ENCODE peak calls at places on chromosomes 3 and 15, in four cellular contexts. One of them, this sample, is unnamed.
A peak's percentile ranks its signal among the peaks of the same experiment; 100 is the strongest.

GRCh38 chr3:13026534-13026933 is 46.7 kb downstream of the IQSEC1 start:
- DNase-seq in astrocyte of the spinal cord: no peak
- DNase-seq in astrocyte: no peak
- DNase-seq in fibroblast of lung: no peak
- DNase-seq in this sample: no peak

GRCh38 chr3:88807471-88808090 is 299.8 kb upstream of the EPHA3 start:
- DNase-seq in astrocyte: peak; percentile 78
- DNase-seq in astrocyte of the spinal cord: peak; percentile 73
- DNase-seq in fibroblast of lung: peak; percentile 78
- DNase-seq in this sample: peak; percentile 77

GRCh38 chr3:29649815-29650547 is 369.1 kb downstream of the RBMS3 start:
- DNase-seq in astrocyte: peak; percentile 28
- DNase-seq in astrocyte of the spinal cord: peak; percentile 72
- DNase-seq in fibroblast of lung: peak; percentile 17
- DNase-seq in this sample: peak; percentile 18

GRCh38 chr15:69060744-69061143 is 46.2 kb downstream of the NOX5 start:
- DNase-seq in astrocyte of the spinal cord: no peak
- DNase-seq in astrocyte: no peak
- DNase-seq in fibroblast of lung: no peak
- DNase-seq in this sample: no peak

GRCh38 chr3:191376742-191377141 is 46.4 kb upstream of the UTS2B start:
- DNase-seq in fibroblast of lung: peak; percentile 80
- DNase-seq in astrocyte of the spinal cord: peak; percentile 82
- DNase-seq in astrocyte: peak; percentile 67
- DNase-seq in this sample: peak; percentile 80

GRCh38 chr3:141278196-141279073 is 46.8 kb downstream of the PXYLP1 start:
- DNase-seq in astrocyte: no peak
- DNase-seq in astrocyte of the spinal cord: peak; percentile 22
- DNase-seq in fibroblast of lung: peak; percentile 25
- DNase-seq in this sample: peak; percentile 53

GRCh38 chr3:53643757-53644156 is 149.3 kb downstream of the CACNA1D start:
- DNase-seq in fibroblast of lung: no peak
- DNase-seq in astrocyte: no peak
- DNase-seq in astrocyte of the spinal cord: no peak
- DNase-seq in this sample: no peak

GRCh38 chr3:129942296-129942695 is 32.2 kb upstream of the TRH start:
- DNase-seq in astrocyte: peak; percentile 19
- DNase-seq in fibroblast of lung: peak; percentile 55
- DNase-seq in astrocyte of the spinal cord: peak; percentile 44
- DNase-seq in this sample: peak; percentile 48

GRCh38 chr15:77541421-77542181 is 91.1 kb downstream of the LINGO1 start:
- DNase-seq in fibroblast of lung: peak; percentile 23
- DNase-seq in astrocyte: no peak
- DNase-seq in astrocyte of the spinal cord: peak; percentile 11
- DNase-seq in this sample: peak; percentile 76

GRCh38 chr3:170162630-170163029 is 18.9 kb downstream of the PHC3 start:
- DNase-seq in astrocyte of the spinal cord: no peak
- DNase-seq in astrocyte: peak; percentile 66
- DNase-seq in fibroblast of lung: no peak
- DNase-seq in this sample: peak; percentile 31

GRCh38 chr3:13493867-13494441 is 13.8 kb downstream of the HDAC11 start:
- DNase-seq in astrocyte of the spinal cord: no peak
- DNase-seq in astrocyte: no peak
- DNase-seq in fibroblast of lung: no peak
- DNase-seq in this sample: no peak

GRCh38 chr15:57662091-57662744 is 44.3 kb upstream of the POLR2M start:
- DNase-seq in astrocyte of the spinal cord: no peak
- DNase-seq in astrocyte: no peak
- DNase-seq in fibroblast of lung: no peak
- DNase-seq in this sample: no peak

GRCh38 chr3:69675773-69676660 is 63.2 kb upstream of the MITF start:
- DNase-seq in fibroblast of lung: no peak
- DNase-seq in astrocyte of the spinal cord: no peak
- DNase-seq in astrocyte: no peak
- DNase-seq in this sample: no peak

GRCh38 chr15:30030350-30030749 is 52.4 kb upstream of the GOLGA8J start:
- DNase-seq in fibroblast of lung: no peak
- DNase-seq in astrocyte of the spinal cord: no peak
- DNase-seq in astrocyte: no peak
- DNase-seq in this sample: no peak

GRCh38 chr15:60793656-60794055 is 314.7 kb upstream of the ICE2 start:
- DNase-seq in astrocyte: no peak
- DNase-seq in fibroblast of lung: no peak
- DNase-seq in astrocyte of the spinal cord: no peak
- DNase-seq in this sample: no peak

GRCh38 chr3:139630532-139630931 is 47.2 kb downstream of the NMNAT3 start:
- DNase-seq in astrocyte: no peak
- DNase-seq in astrocyte of the spinal cord: no peak
- DNase-seq in fibroblast of lung: no peak
- DNase-seq in this sample: no peak
- H3K4me3 ChIP-seq in astrocyte: no peak overlapping the region
- H3K4me3 ChIP-seq in astrocyte of the spinal cord: no peak overlapping the region
- H3K4me3 ChIP-seq in fibroblast of lung: no peak overlapping the region
- H3K4me3 ChIP-seq in this sample: no peak overlapping the region

GRCh38 chr3:40166997-40167396 is 142.5 kb upstream of the EIF1B start:
- DNase-seq in fibroblast of lung: no peak
- DNase-seq in astrocyte: no peak
- DNase-seq in astrocyte of the spinal cord: no peak
- DNase-seq in this sample: no peak
- TF ChIP-seq CTCF in fibroblast of lung: no peak
- TF ChIP-seq CTCF in astrocyte: no peak
- TF ChIP-seq CTCF in astrocyte of the spinal cord: no peak
- TF ChIP-seq CTCF in this sample: no peak

GRCh38 chr3:71304684-71305083 is 278.8 kb downstream of the FOXP1 start:
- DNase-seq in fibroblast of lung: peak; percentile 82
- DNase-seq in astrocyte: peak; percentile 31
- DNase-seq in astrocyte of the spinal cord: peak; percentile 71
- DNase-seq in this sample: no peak

GRCh38 chr3:71302604-71303003 is 280.9 kb downstream of the FOXP1 start:
- DNase-seq in astrocyte: no peak
- DNase-seq in fibroblast of lung: no peak
- DNase-seq in astrocyte of the spinal cord: no peak
- DNase-seq in this sample: no peak

GRCh38 chr3:71305246-71306206 is 278.0 kb downstream of the FOXP1 start:
- DNase-seq in astrocyte of the spinal cord: peak; percentile 62
- DNase-seq in fibroblast of lung: peak; percentile 38
- DNase-seq in astrocyte: peak; percentile 55
- DNase-seq in this sample: no peak

GRCh38 chr3:71304261-71304646 is 279.3 kb downstream of the FOXP1 start:
- DNase-seq in astrocyte of the spinal cord: no peak
- DNase-seq in astrocyte: no peak
- DNase-seq in fibroblast of lung: no peak
- DNase-seq in this sample: no peak

DNA sequence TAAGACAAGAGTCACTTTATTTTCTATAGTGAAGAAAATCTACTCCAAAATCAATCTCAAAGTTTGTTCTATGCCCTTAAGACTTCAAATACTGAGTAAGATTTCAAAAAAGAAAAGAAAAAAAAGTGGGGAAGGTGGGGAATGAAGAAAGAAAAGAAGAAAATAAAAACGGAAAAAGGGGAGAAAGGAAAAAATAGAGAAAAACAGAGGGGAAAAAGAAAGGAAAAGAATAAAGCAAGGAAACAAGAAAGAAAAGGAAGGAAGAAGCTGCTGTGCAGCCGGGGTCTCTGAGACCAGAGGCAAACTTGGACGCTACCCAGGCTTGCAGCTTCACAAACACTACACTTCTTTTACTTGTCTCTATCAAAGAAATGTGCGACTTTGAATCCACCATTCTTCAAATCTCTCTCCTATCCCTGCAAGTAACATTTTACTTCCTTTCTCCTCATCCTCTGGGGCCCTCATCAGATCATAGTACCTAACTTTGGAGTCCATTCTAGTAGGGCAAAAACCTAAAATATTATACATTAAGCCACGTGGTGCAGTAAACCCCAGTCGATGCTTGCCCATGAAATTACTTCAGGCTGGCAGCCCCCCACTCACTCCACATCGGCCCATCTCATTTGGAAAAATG is 279.8 kb downstream of the FOXP1 start:
- DNase-seq in astrocyte of the spinal cord: no peak
- DNase-seq in fibroblast of lung: peak; percentile 14
- DNase-seq in astrocyte: no peak
- DNase-seq in this sample: no peak
- H3K4me3 ChIP-seq in astrocyte of the spinal cord: no peak overlapping the region
- H3K4me3 ChIP-seq in fibroblast of lung: no peak overlapping the region
- H3K4me3 ChIP-seq in astrocyte: peak overlapping the region; percentile 56
- H3K4me3 ChIP-seq in this sample: no peak overlapping the region

GRCh38 chr3:119388577-119388976 is 74.8 kb downstream of the TMEM39A start:
- DNase-seq in fibroblast of lung: peak; percentile 8
- DNase-seq in astrocyte of the spinal cord: no peak
- DNase-seq in astrocyte: no peak
- DNase-seq in this sample: no peak
- TF ChIP-seq CTCF in fibroblast of lung: peak; percentile 18
- TF ChIP-seq CTCF in astrocyte of the spinal cord: peak; percentile 23
- TF ChIP-seq CTCF in astrocyte: no peak
- TF ChIP-seq CTCF in this sample: no peak

GRCh38 chr15:72992733-72993321 is 59.4 kb upstream of the NEO1 start:
- DNase-seq in fibroblast of lung: no peak
- DNase-seq in astrocyte of the spinal cord: no peak
- DNase-seq in astrocyte: peak; percentile 12
- DNase-seq in this sample: peak; percentile 28
- H3K4me3 ChIP-seq in fibroblast of lung: no peak overlapping the region
- H3K4me3 ChIP-seq in astrocyte of the spinal cord: no peak overlapping the region
- H3K4me3 ChIP-seq in astrocyte: no peak overlapping the region
- H3K4me3 ChIP-seq in this sample: no peak overlapping the region

GRCh38 chr3:126678691-126679317 is 23.9 kb upstream of the TXNRD3 start:
- DNase-seq in astrocyte: no peak
- DNase-seq in fibroblast of lung: no peak
- DNase-seq in astrocyte of the spinal cord: no peak
- DNase-seq in this sample: no peak
- TF ChIP-seq CTCF in astrocyte: no peak
- TF ChIP-seq CTCF in fibroblast of lung: no peak
- TF ChIP-seq CTCF in astrocyte of the spinal cord: no peak
- TF ChIP-seq CTCF in this sample: no peak

GRCh38 chr3:32820430-32820829 is 2.6 kb downstream of the TRIM71 start:
- DNase-seq in astrocyte of the spinal cord: no peak
- DNase-seq in fibroblast of lung: no peak
- DNase-seq in astrocyte: no peak
- DNase-seq in this sample: no peak

GRCh38 chr3:32822609-32823498 is 5.1 kb downstream of the TRIM71 start:
- DNase-seq in fibroblast of lung: no peak
- DNase-seq in astrocyte: no peak
- DNase-seq in astrocyte of the spinal cord: no peak
- DNase-seq in this sample: no peak

GRCh38 chr3:32819581-32820348 is 2.0 kb downstream of the TRIM71 start:
- DNase-seq in fibroblast of lung: no peak
- DNase-seq in astrocyte of the spinal cord: no peak
- DNase-seq in astrocyte: no peak
- DNase-seq in this sample: no peak

GRCh38 chr3:32821686-32822296 is 4.0 kb downstream of the TRIM71 start:
- DNase-seq in fibroblast of lung: no peak
- DNase-seq in astrocyte of the spinal cord: no peak
- DNase-seq in astrocyte: no peak
- DNase-seq in this sample: no peak

GRCh38 chr3:32820971-32821685 is 3.3 kb downstream of the TRIM71 start:
- DNase-seq in astrocyte of the spinal cord: no peak
- DNase-seq in astrocyte: no peak
- DNase-seq in fibroblast of lung: no peak
- DNase-seq in this sample: no peak
- H3K4me3 ChIP-seq in astrocyte of the spinal cord: no peak overlapping the region
- H3K4me3 ChIP-seq in astrocyte: no peak overlapping the region
- H3K4me3 ChIP-seq in fibroblast of lung: no peak overlapping the region
- H3K4me3 ChIP-seq in this sample: no peak overlapping the region

DNA sequence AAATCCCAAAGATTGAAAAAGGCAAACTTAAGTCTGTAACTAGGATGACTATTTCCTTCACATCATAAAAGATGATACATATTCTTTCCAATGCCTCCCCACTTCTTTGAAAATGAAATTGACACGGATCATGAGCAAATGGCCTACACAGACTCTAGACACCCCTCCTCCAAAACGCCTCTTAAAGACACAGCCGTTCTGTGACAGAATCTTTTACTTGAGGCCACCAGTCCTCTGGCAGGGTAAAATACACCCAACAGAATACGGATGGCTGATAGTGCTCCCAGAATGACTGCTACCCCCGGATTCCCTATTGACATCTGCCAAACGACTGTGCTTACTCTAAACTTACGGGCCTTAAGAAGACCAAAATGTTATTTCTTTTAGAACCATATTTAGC is 84.5 kb downstream of the TNIK start:
- DNase-seq in astrocyte of the spinal cord: no peak
- DNase-seq in astrocyte: no peak
- DNase-seq in fibroblast of lung: no peak
- DNase-seq in this sample: no peak
- TF ChIP-seq CTCF in astrocyte of the spinal cord: no peak
- TF ChIP-seq CTCF in astrocyte: no peak
- TF ChIP-seq CTCF in fibroblast of lung: no peak
- TF ChIP-seq CTCF in this sample: no peak

GRCh38 chr3:11096266-11097135 is 57.8 kb upstream of the HRH1 start:
- DNase-seq in astrocyte of the spinal cord: peak; percentile 96
- DNase-seq in astrocyte: peak; percentile 87
- DNase-seq in fibroblast of lung: peak; percentile 85
- DNase-seq in this sample: peak; percentile 80
- H3K4me3 ChIP-seq in astrocyte of the spinal cord: peak overlapping the region; percentile 25
- H3K4me3 ChIP-seq in astrocyte: peak overlapping the region; percentile 54
- H3K4me3 ChIP-seq in fibroblast of lung: peak overlapping the region; percentile 46
- H3K4me3 ChIP-seq in this sample: peak overlapping the region; percentile 57

GRCh38 chr3:10322355-10322715 is 1.4 kb upstream of the SEC13 start:
- DNase-seq in astrocyte: no peak
- DNase-seq in fibroblast of lung: no peak
- DNase-seq in astrocyte of the spinal cord: no peak
- DNase-seq in this sample: no peak
- TF ChIP-seq CTCF in astrocyte: peak; percentile 15
- TF ChIP-seq CTCF in fibroblast of lung: peak; percentile 18
- TF ChIP-seq CTCF in astrocyte of the spinal cord: peak; percentile 35
- TF ChIP-seq CTCF in this sample: peak; percentile 35

This sample was measured in AG10803.